ENCODE peak calls at places on chromosome 9, in five cellular contexts. C is transverse colon, M is esophagus squamous epithelium, Z is esophagus muscularis mucosa, R is breast epithelium. V is an unnamed sample.

GRCh38 chr9:130305381-130305780 is 39.8 kb downstream of the HMCN2 start:
- DNase-seq in Z (no peak), C (no peak), R (no peak), M (no peak), V (no peak)

GRCh38 chr9:20563917-20564316 is 58.4 kb downstream of the MLLT3 start:
- DNase-seq in Z (peak), C (no peak), M (no peak), R (no peak), V (no peak)

GRCh38 chr9:74952281-74953151 is at the start of gene C9orf40:
- DNase-seq in Z (peak), C (peak), R (peak), M (peak), V (peak)

GRCh38 chr9:129554649-129555048 is 66.3 kb downstream of the C9orf50 start:
- DNase-seq in M (no peak), Z (no peak), C (no peak), R (no peak), V (no peak)

GRCh38 chr9:120913673-120914266 is 12.8 kb downstream of the TRAF1 start:
- DNase-seq in R (no peak), M (no peak), Z (no peak), C (no peak), V (no peak)

GRCh38 chr9:127904518-127904887 is 5.1 kb upstream of the ST6GALNAC6 start:
- DNase-seq in R (no peak), C (no peak), M (no peak), Z (no peak), V (no peak)

GRCh38 chr9:25994605-25995004 is 316.4 kb upstream of the TUSC1 start:
- DNase-seq in M (no peak), R (no peak), Z (no peak), C (no peak), V (no peak)

GRCh38 chr9:95462419-95463121 is 54.2 kb downstream of the PTCH1 start:
- DNase-seq in Z (no peak), M (peak), R (no peak), C (peak), V (peak)

GRCh38 chr9:27726244-27727141 is 153.2 kb upstream of the C9orf72 start:
- DNase-seq in R (no peak), Z (no peak), M (no peak), C (peak), V (peak)

GRCh38 chr9:69674112-69674511 is 1.9 kb upstream of the APBA1 start:
- DNase-seq in R (no peak), C (no peak), M (no peak), Z (no peak), V (no peak)

GRCh38 chr9:87336914-87337333 is 160.7 kb upstream of the DAPK1 start:
- DNase-seq in R (no peak), Z (peak), M (no peak), C (no peak), V (no peak)

GRCh38 chr9:107142430-107142829 is 140.6 kb upstream of the RAD23B start:
- DNase-seq in Z (no peak), R (no peak), M (no peak), C (no peak), V (no peak)

GRCh38 chr9:17735859-17736258 is 157.0 kb downstream of the SH3GL2 start:
- DNase-seq in M (no peak), Z (no peak), C (no peak), R (no peak), V (no peak)

GRCh38 chr9:112556497-112557085 is 70.0 kb downstream of the KIAA1958 start:
- DNase-seq in C (no peak), R (no peak), M (no peak), Z (no peak), V (no peak)

GRCh38 chr9:128124873-128125574 is 2.5 kb downstream of the PTGES2 start:
- DNase-seq in C (peak), M (no peak), Z (no peak), R (no peak), V (peak)

GRCh38 chr9:21252727-21253547 is 13.1 kb upstream of the IFNA14 start:
- DNase-seq in Z (no peak), R (no peak), C (no peak), M (no peak), V (peak)

GRCh38 chr9:684950-685340 is 156.6 kb upstream of the DMRT1 start:
- DNase-seq in C (no peak), Z (peak), M (no peak), R (no peak), V (no peak)

GRCh38 chr9:6641961-6642360 is 3.6 kb downstream of the GLDC start:
- DNase-seq in R (no peak), C (no peak), M (no peak), Z (no peak), V (no peak)

GRCh38 chr9:6641561-6641960 is 4.0 kb downstream of the GLDC start:
- DNase-seq in R (no peak), M (no peak), Z (no peak), C (no peak), V (no peak)

GRCh38 chr9:6644346-6645152 is 980 bp downstream of the GLDC start:
- DNase-seq in M (no peak), Z (no peak), C (no peak), R (no peak), V (no peak)

GRCh38 chr9:6645153-6646027 is at the start of gene GLDC:
- DNase-seq in C (peak), R (peak), M (no peak), Z (no peak), V (peak)

GRCh38 chr9:6646028-6646636 is 603 bp upstream of the GLDC start:
- DNase-seq in R (no peak), Z (no peak), C (no peak), M (no peak), V (no peak)
- H3K4me3 ChIP-seq in R (peak), Z (peak), C (peak), M (peak), V (no peak)

GRCh38 chr9:137191245-137191644 is 2.8 kb downstream of the SSNA1 start:
- DNase-seq in M (no peak), C (no peak), R (no peak), Z (no peak), V (no peak)
- TF ChIP-seq POLR2A in M (no peak), C (no peak), R (no peak), Z (no peak), V (no peak)

DNA sequence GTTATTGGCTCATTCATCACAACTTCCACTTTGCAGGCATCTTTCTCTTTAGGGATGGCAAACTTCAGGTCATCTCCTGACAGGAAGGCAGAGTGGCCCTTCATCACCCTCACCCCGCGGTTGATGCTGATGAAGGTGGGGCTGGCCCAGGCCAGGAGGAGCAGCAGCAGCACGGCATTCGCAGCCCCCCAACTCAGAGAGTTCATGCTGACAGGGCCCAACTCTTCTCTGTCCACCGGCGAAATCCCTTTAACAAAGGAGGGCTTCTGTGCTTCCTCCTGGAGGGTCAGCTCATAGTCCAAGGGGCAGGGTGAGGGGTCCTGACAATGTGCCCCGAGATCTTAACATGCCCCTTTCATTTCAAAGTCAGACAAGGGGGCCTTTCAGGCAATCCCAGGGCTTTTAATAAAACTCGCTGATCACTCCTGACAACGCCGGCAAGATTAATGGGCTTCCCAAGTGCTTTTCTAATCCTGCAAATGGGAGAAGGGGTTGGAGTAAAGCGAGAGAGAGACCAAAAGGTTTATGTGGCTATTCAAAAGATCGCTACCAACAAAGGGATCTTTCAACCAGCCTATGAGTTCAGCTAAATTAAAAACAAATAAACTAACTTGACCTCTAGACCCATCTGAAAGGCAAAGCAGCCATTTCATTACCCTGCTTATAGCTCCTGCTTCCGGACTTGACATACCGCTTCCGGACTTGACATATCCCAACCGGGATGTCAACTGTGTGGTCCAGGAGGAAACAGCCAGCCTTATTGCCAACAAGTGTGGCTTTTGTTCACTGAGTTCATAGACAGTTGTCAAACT is 41.2 kb downstream of the FREM1 start:
- DNase-seq in Z (no peak), C (no peak), M (no peak), R (no peak), V (no peak)
- H3K4me3 ChIP-seq in Z (no peak), C (no peak), M (no peak), R (no peak), V (no peak)

GRCh38 chr9:125746017-125746773 is 978 bp upstream of the PBX3 start:
- DNase-seq in M (peak), R (peak), Z (peak), C (peak), V (peak)
- TF ChIP-seq POLR2A in M (no peak), R (no peak), Z (no peak), C (no peak), V (no peak)

V was measured in lower leg skin.